ENCODE peak calls at places on chromosome 21, in nine cellular contexts. L, I, F, A, M, D, W, Y and O are unnamed samples.

GRCh38 chr21:37792046-37792445 is 124.2 kb downstream of the KCNJ6 start:
- DNase-seq in Y (no peak), M (no peak), F (no peak), L (peak), I (no peak), W (no peak), A (no peak), D (no peak), O (no peak)

GRCh38 chr21:14321042-14321441 is 61.9 kb downstream of the HSPA13 start:
- DNase-seq in A (no peak), F (no peak), L (no peak), Y (no peak), I (no peak), W (no peak), M (no peak), D (peak), O (no peak)

GRCh38 chr21:43758132-43758619 is 17.9 kb downstream of the CSTB start:
- DNase-seq in I (peak), M (no peak), Y (no peak), W (no peak), F (no peak), L (peak), D (peak), A (no peak), O (no peak)

GRCh38 chr21:36753556-36753955 is 54.6 kb downstream of the SIM2 start:
- DNase-seq in L (peak), I (no peak), M (peak), Y (no peak), D (peak), W (no peak), A (no peak), F (no peak), O (no peak)

GRCh38 chr21:39663066-39663465 is 50.3 kb downstream of the B3GALT5 start:
- DNase-seq in I (no peak), L (no peak), Y (no peak), A (no peak), F (no peak), W (no peak), D (no peak), M (no peak), O (no peak)

GRCh38 chr21:34843562-34843961 is 174.8 kb downstream of the CLIC6 start:
- DNase-seq in Y (no peak), L (no peak), I (no peak), F (no peak), D (no peak), W (no peak), M (no peak), A (no peak), O (no peak)

GRCh38 chr21:45405819-45406762 is 1.1 kb downstream of the COL18A1 start:
- DNase-seq in A (no peak), D (peak), F (peak), L (no peak), W (peak), M (no peak), I (no peak), Y (no peak), O (no peak)

GRCh38 chr21:34509151-34509550 is 2.9 kb downstream of the KCNE1 start:
- DNase-seq in L (no peak), I (no peak), D (no peak), F (no peak), Y (no peak), M (no peak), A (no peak), W (no peak), O (no peak)

GRCh38 chr21:33800753-33801423 is 114.7 kb downstream of the ATP5PO start:
- DNase-seq in A (no peak), M (no peak), Y (no peak), D (no peak), L (no peak), I (no peak), W (no peak), F (no peak), O (no peak)